ENCODE peak calls at places on chromosomes 1 and 21, in seven cellular contexts. One of them, this sample, is unnamed.

GRCh38 chr1:3350441-3351261 is 103.8 kb upstream of the ARHGEF16 start:
- DNase-seq in amniotic stem cell: no peak
- DNase-seq in heart right ventricle: peak
- DNase-seq in small intestine: no peak
- DNase-seq in SW480: no peak
- DNase-seq in NCI-H2081: no peak
- DNase-seq in T follicular helper cell: no peak
- DNase-seq in this sample: no peak

GRCh38 chr1:52305417-52306226 is 60.4 kb downstream of the CC2D1B start:
- DNase-seq in amniotic stem cell: no peak
- DNase-seq in heart right ventricle: peak
- DNase-seq in small intestine: no peak
- DNase-seq in SW480: no peak
- DNase-seq in NCI-H2081: no peak
- DNase-seq in T follicular helper cell: no peak
- DNase-seq in this sample: no peak

GRCh38 chr1:155127672-155128468 is at the start of gene EFNA1:
- DNase-seq in amniotic stem cell: no peak
- DNase-seq in heart right ventricle: peak
- DNase-seq in small intestine: peak
- DNase-seq in SW480: peak
- DNase-seq in NCI-H2081: peak
- DNase-seq in T follicular helper cell: peak
- DNase-seq in this sample: peak

GRCh38 chr1:214552174-214552608 is 789 bp upstream of the PTPN14 start:
- DNase-seq in amniotic stem cell: peak
- DNase-seq in heart right ventricle: peak
- DNase-seq in small intestine: peak
- DNase-seq in SW480: peak
- DNase-seq in NCI-H2081: no peak
- DNase-seq in T follicular helper cell: no peak
- DNase-seq in this sample: peak

GRCh38 chr1:95035536-95035935 is 37.2 kb downstream of the ALG14 start:
- DNase-seq in amniotic stem cell: peak
- DNase-seq in heart right ventricle: no peak
- DNase-seq in small intestine: no peak
- DNase-seq in SW480: peak
- DNase-seq in NCI-H2081: no peak
- DNase-seq in T follicular helper cell: no peak
- DNase-seq in this sample: no peak

GRCh38 chr1:31575373-31576140 is 758 bp upstream of the TINAGL1 start:
- DNase-seq in amniotic stem cell: no peak
- DNase-seq in heart right ventricle: no peak
- DNase-seq in small intestine: peak
- DNase-seq in SW480: peak
- DNase-seq in NCI-H2081: no peak
- DNase-seq in T follicular helper cell: no peak
- DNase-seq in this sample: peak

GRCh38 chr1:98393719-98394118 is 267.8 kb upstream of the SNX7 start:
- DNase-seq in amniotic stem cell: no peak
- DNase-seq in heart right ventricle: no peak
- DNase-seq in small intestine: no peak
- DNase-seq in SW480: no peak
- DNase-seq in NCI-H2081: no peak
- DNase-seq in T follicular helper cell: no peak
- DNase-seq in this sample: no peak

GRCh38 chr1:37143818-37144217 is 109.5 kb upstream of the GRIK3 start:
- DNase-seq in amniotic stem cell: no peak
- DNase-seq in heart right ventricle: no peak
- DNase-seq in small intestine: no peak
- DNase-seq in SW480: no peak
- DNase-seq in NCI-H2081: no peak
- DNase-seq in T follicular helper cell: no peak
- DNase-seq in this sample: no peak

GRCh38 chr1:245825128-245825901 is 670.5 kb downstream of the KIF26B start:
- DNase-seq in amniotic stem cell: no peak
- DNase-seq in heart right ventricle: no peak
- DNase-seq in small intestine: no peak
- DNase-seq in SW480: no peak
- DNase-seq in NCI-H2081: no peak
- DNase-seq in T follicular helper cell: no peak
- DNase-seq in this sample: no peak

GRCh38 chr1:213552045-213552444 is 435.7 kb upstream of the PROX1 start:
- DNase-seq in amniotic stem cell: no peak
- DNase-seq in heart right ventricle: no peak
- DNase-seq in small intestine: no peak
- DNase-seq in SW480: no peak
- DNase-seq in NCI-H2081: no peak
- DNase-seq in T follicular helper cell: no peak
- DNase-seq in this sample: no peak

GRCh38 chr21:46399686-46400085 is 59.0 kb upstream of the DIP2A start:
- DNase-seq in amniotic stem cell: no peak
- DNase-seq in heart right ventricle: no peak
- DNase-seq in small intestine: peak
- DNase-seq in SW480: no peak
- DNase-seq in NCI-H2081: no peak
- DNase-seq in T follicular helper cell: no peak
- DNase-seq in this sample: no peak

GRCh38 chr1:10295471-10296085 is 85.2 kb downstream of the KIF1B start:
- DNase-seq in amniotic stem cell: no peak
- DNase-seq in heart right ventricle: no peak
- DNase-seq in small intestine: no peak
- DNase-seq in SW480: no peak
- DNase-seq in NCI-H2081: no peak
- DNase-seq in T follicular helper cell: no peak
- DNase-seq in this sample: no peak

GRCh38 chr1:31617218-31617916 is at the start of gene HCRTR1:
- DNase-seq in amniotic stem cell: no peak
- DNase-seq in heart right ventricle: no peak
- DNase-seq in small intestine: no peak
- DNase-seq in SW480: no peak
- DNase-seq in NCI-H2081: no peak
- DNase-seq in T follicular helper cell: no peak
- DNase-seq in this sample: no peak

GRCh38 chr1:154155282-154155681 is 409 bp upstream of the NUP210L start:
- DNase-seq in amniotic stem cell: no peak
- DNase-seq in heart right ventricle: no peak
- DNase-seq in small intestine: no peak
- DNase-seq in SW480: no peak
- DNase-seq in NCI-H2081: no peak
- DNase-seq in T follicular helper cell: no peak
- DNase-seq in this sample: no peak

GRCh38 chr21:28160378-28160777 is 832.3 kb downstream of the LTN1 start:
- DNase-seq in amniotic stem cell: no peak
- DNase-seq in heart right ventricle: no peak
- DNase-seq in small intestine: no peak
- DNase-seq in SW480: no peak
- DNase-seq in NCI-H2081: no peak
- DNase-seq in T follicular helper cell: no peak
- DNase-seq in this sample: no peak

GRCh38 chr21:36709030-36709867 is 10.3 kb downstream of the SIM2 start:
- DNase-seq in amniotic stem cell: no peak
- DNase-seq in heart right ventricle: no peak
- DNase-seq in small intestine: no peak
- DNase-seq in SW480: no peak
- DNase-seq in NCI-H2081: no peak
- DNase-seq in T follicular helper cell: no peak
- DNase-seq in this sample: no peak

This sample was measured in transverse colon.